ENCODE peak calls at places on chromosome 1, in ten cellular contexts. One of them, this sample, is unnamed.

GRCh38 chr1:32816676-32817158 is 441 bp downstream of the YARS1 start:
- DNase-seq in GM13977: no peak
- DNase-seq in NCI-H1694 treated with DMSO at 0.1 percent for 48 hours: no peak
- DNase-seq in C1 segment of cervical spinal cord: peak
- DNase-seq in neural progenitor cell: no peak
- DNase-seq in Daoy: peak
- DNase-seq in cerebellar cortex: peak
- DNase-seq in cardiac muscle cell: peak
- DNase-seq in activated B cell treated with CpG ODN at 0.5 μM for 24 hours: no peak
- DNase-seq in foreskin melanocyte: peak
- DNase-seq in this sample: peak

GRCh38 chr1:104932949-104933679 is 1183.4 kb downstream of the AMY1C start:
- DNase-seq in GM13977: no peak
- DNase-seq in NCI-H1694 treated with DMSO at 0.1 percent for 48 hours: no peak
- DNase-seq in C1 segment of cervical spinal cord: no peak
- DNase-seq in neural progenitor cell: no peak
- DNase-seq in Daoy: no peak
- DNase-seq in cerebellar cortex: no peak
- DNase-seq in cardiac muscle cell: no peak
- DNase-seq in activated B cell treated with CpG ODN at 0.5 μM for 24 hours: no peak
- DNase-seq in foreskin melanocyte: no peak
- DNase-seq in this sample: no peak

GRCh38 chr1:226571901-226572300 is 23.3 kb downstream of the STUM start:
- DNase-seq in GM13977: no peak
- DNase-seq in NCI-H1694 treated with DMSO at 0.1 percent for 48 hours: no peak
- DNase-seq in C1 segment of cervical spinal cord: no peak
- DNase-seq in neural progenitor cell: no peak
- DNase-seq in Daoy: no peak
- DNase-seq in cerebellar cortex: no peak
- DNase-seq in cardiac muscle cell: no peak
- DNase-seq in activated B cell treated with CpG ODN at 0.5 μM for 24 hours: no peak
- DNase-seq in foreskin melanocyte: no peak
- DNase-seq in this sample: no peak

GRCh38 chr1:112251766-112252506 is 144.1 kb upstream of the CTTNBP2NL start:
- DNase-seq in GM13977: no peak
- DNase-seq in NCI-H1694 treated with DMSO at 0.1 percent for 48 hours: no peak
- DNase-seq in C1 segment of cervical spinal cord: no peak
- DNase-seq in neural progenitor cell: no peak
- DNase-seq in Daoy: peak
- DNase-seq in cerebellar cortex: no peak
- DNase-seq in cardiac muscle cell: peak
- DNase-seq in activated B cell treated with CpG ODN at 0.5 μM for 24 hours: no peak
- DNase-seq in foreskin melanocyte: peak
- DNase-seq in this sample: no peak

GRCh38 chr1:12314328-12314903 is 84.6 kb downstream of the VPS13D start:
- DNase-seq in GM13977: peak
- DNase-seq in NCI-H1694 treated with DMSO at 0.1 percent for 48 hours: peak
- DNase-seq in C1 segment of cervical spinal cord: no peak
- DNase-seq in neural progenitor cell: no peak
- DNase-seq in Daoy: no peak
- DNase-seq in cerebellar cortex: no peak
- DNase-seq in cardiac muscle cell: peak
- DNase-seq in activated B cell treated with CpG ODN at 0.5 μM for 24 hours: no peak
- DNase-seq in foreskin melanocyte: no peak
- DNase-seq in this sample: peak

GRCh38 chr1:117342397-117342796 is 24.9 kb upstream of the MAN1A2 start:
- DNase-seq in GM13977: no peak
- DNase-seq in NCI-H1694 treated with DMSO at 0.1 percent for 48 hours: no peak
- DNase-seq in C1 segment of cervical spinal cord: no peak
- DNase-seq in neural progenitor cell: no peak
- DNase-seq in Daoy: no peak
- DNase-seq in cerebellar cortex: no peak
- DNase-seq in cardiac muscle cell: no peak
- DNase-seq in activated B cell treated with CpG ODN at 0.5 μM for 24 hours: no peak
- DNase-seq in foreskin melanocyte: no peak
- DNase-seq in this sample: no peak

GRCh38 chr1:160746870-160747500 is 7.9 kb downstream of the SLAMF7 start:
- DNase-seq in GM13977: no peak
- DNase-seq in NCI-H1694 treated with DMSO at 0.1 percent for 48 hours: no peak
- DNase-seq in C1 segment of cervical spinal cord: no peak
- DNase-seq in neural progenitor cell: no peak
- DNase-seq in Daoy: peak
- DNase-seq in cerebellar cortex: no peak
- DNase-seq in cardiac muscle cell: no peak
- DNase-seq in activated B cell treated with CpG ODN at 0.5 μM for 24 hours: no peak
- DNase-seq in foreskin melanocyte: no peak
- DNase-seq in this sample: no peak

GRCh38 chr1:118104956-118105355 is 80.1 kb downstream of the SPAG17 start:
- DNase-seq in GM13977: no peak
- DNase-seq in NCI-H1694 treated with DMSO at 0.1 percent for 48 hours: no peak
- DNase-seq in C1 segment of cervical spinal cord: no peak
- DNase-seq in neural progenitor cell: no peak
- DNase-seq in Daoy: no peak
- DNase-seq in cerebellar cortex: no peak
- DNase-seq in cardiac muscle cell: peak
- DNase-seq in activated B cell treated with CpG ODN at 0.5 μM for 24 hours: no peak
- DNase-seq in foreskin melanocyte: no peak
- DNase-seq in this sample: no peak

GRCh38 chr1:5577255-5578040 is 414.8 kb downstream of the NPHP4 start:
- DNase-seq in GM13977: no peak
- DNase-seq in NCI-H1694 treated with DMSO at 0.1 percent for 48 hours: no peak
- DNase-seq in C1 segment of cervical spinal cord: no peak
- DNase-seq in neural progenitor cell: no peak
- DNase-seq in Daoy: no peak
- DNase-seq in cerebellar cortex: no peak
- DNase-seq in cardiac muscle cell: no peak
- DNase-seq in activated B cell treated with CpG ODN at 0.5 μM for 24 hours: no peak
- DNase-seq in foreskin melanocyte: no peak
- DNase-seq in this sample: no peak

GRCh38 chr1:14924455-14925325 is 228.9 kb upstream of the TMEM51 start:
- DNase-seq in GM13977: peak
- DNase-seq in NCI-H1694 treated with DMSO at 0.1 percent for 48 hours: peak
- DNase-seq in C1 segment of cervical spinal cord: peak
- DNase-seq in neural progenitor cell: peak
- DNase-seq in Daoy: peak
- DNase-seq in cerebellar cortex: no peak
- DNase-seq in cardiac muscle cell: peak
- DNase-seq in activated B cell treated with CpG ODN at 0.5 μM for 24 hours: peak
- DNase-seq in foreskin melanocyte: peak
- DNase-seq in this sample: peak

GRCh38 chr1:185058103-185058502 is 12.7 kb downstream of the RNF2 start:
- DNase-seq in GM13977: no peak
- DNase-seq in NCI-H1694 treated with DMSO at 0.1 percent for 48 hours: no peak
- DNase-seq in C1 segment of cervical spinal cord: no peak
- DNase-seq in neural progenitor cell: no peak
- DNase-seq in Daoy: no peak
- DNase-seq in cerebellar cortex: no peak
- DNase-seq in cardiac muscle cell: no peak
- DNase-seq in activated B cell treated with CpG ODN at 0.5 μM for 24 hours: no peak
- DNase-seq in foreskin melanocyte: no peak
- DNase-seq in this sample: no peak

GRCh38 chr1:37752583-37753471 is 12.1 kb downstream of the EPHA10 start:
- DNase-seq in GM13977: peak
- DNase-seq in NCI-H1694 treated with DMSO at 0.1 percent for 48 hours: peak
- DNase-seq in C1 segment of cervical spinal cord: no peak
- DNase-seq in neural progenitor cell: peak
- DNase-seq in Daoy: peak
- DNase-seq in cerebellar cortex: peak
- DNase-seq in cardiac muscle cell: peak
- DNase-seq in activated B cell treated with CpG ODN at 0.5 μM for 24 hours: peak
- DNase-seq in foreskin melanocyte: no peak
- DNase-seq in this sample: no peak

GRCh38 chr1:160244209-160244608 is 18.1 kb downstream of the DCAF8 start:
- DNase-seq in GM13977: no peak
- DNase-seq in NCI-H1694 treated with DMSO at 0.1 percent for 48 hours: no peak
- DNase-seq in C1 segment of cervical spinal cord: no peak
- DNase-seq in neural progenitor cell: no peak
- DNase-seq in Daoy: no peak
- DNase-seq in cerebellar cortex: peak
- DNase-seq in cardiac muscle cell: no peak
- DNase-seq in activated B cell treated with CpG ODN at 0.5 μM for 24 hours: no peak
- DNase-seq in foreskin melanocyte: no peak
- DNase-seq in this sample: no peak

GRCh38 chr1:91428182-91428798 is 23.7 kb upstream of the HFM1 start:
- DNase-seq in GM13977: no peak
- DNase-seq in NCI-H1694 treated with DMSO at 0.1 percent for 48 hours: no peak
- DNase-seq in C1 segment of cervical spinal cord: no peak
- DNase-seq in neural progenitor cell: peak
- DNase-seq in Daoy: peak
- DNase-seq in cerebellar cortex: no peak
- DNase-seq in cardiac muscle cell: peak
- DNase-seq in activated B cell treated with CpG ODN at 0.5 μM for 24 hours: no peak
- DNase-seq in foreskin melanocyte: no peak
- DNase-seq in this sample: no peak